ENCODE peak calls at places on chromosomes 12 and 14, in eight cellular contexts. One of them, this sample, is unnamed.

GRCh38 chr14:54446201-54446693 is 5.1 kb upstream of the CNIH1 start:
- DNase-seq in GM18507: no peak
- DNase-seq in effector CD4-positive, alpha-beta T cell: no peak
- DNase-seq in sciatic nerve: peak; percentile 71
- DNase-seq in NCI-H1092 treated with DMSO at 0.1 percent for 48 hours: peak; percentile 94
- DNase-seq in T-helper 17 cell: no peak
- DNase-seq in fibroblast of the conjunctiva: no peak
- DNase-seq in astrocyte of the cerebellum: no peak
- DNase-seq in this sample: peak; percentile 17

GRCh38 chr12:45687081-45688015 is 42.2 kb upstream of the ARID2 start:
- DNase-seq in GM18507: no peak
- DNase-seq in effector CD4-positive, alpha-beta T cell: no peak
- DNase-seq in sciatic nerve: no peak
- DNase-seq in NCI-H1092 treated with DMSO at 0.1 percent for 48 hours: no peak
- DNase-seq in T-helper 17 cell: no peak
- DNase-seq in fibroblast of the conjunctiva: no peak
- DNase-seq in astrocyte of the cerebellum: no peak
- DNase-seq in this sample: no peak

GRCh38 chr12:6200266-6201198 is at the start of gene CD9:
- DNase-seq in GM18507: no peak
- DNase-seq in effector CD4-positive, alpha-beta T cell: no peak
- DNase-seq in sciatic nerve: peak; percentile 89
- DNase-seq in NCI-H1092 treated with DMSO at 0.1 percent for 48 hours: no peak
- DNase-seq in T-helper 17 cell: no peak
- DNase-seq in fibroblast of the conjunctiva: no peak
- DNase-seq in astrocyte of the cerebellum: no peak
- DNase-seq in this sample: peak; percentile 59

GRCh38 chr12:49059385-49060232 is 985 bp downstream of the KMT2D start:
- DNase-seq in GM18507: no peak
- DNase-seq in effector CD4-positive, alpha-beta T cell: no peak
- DNase-seq in sciatic nerve: peak; percentile 64
- DNase-seq in NCI-H1092 treated with DMSO at 0.1 percent for 48 hours: no peak
- DNase-seq in T-helper 17 cell: no peak
- DNase-seq in fibroblast of the conjunctiva: no peak
- DNase-seq in astrocyte of the cerebellum: no peak
- DNase-seq in this sample: no peak

GRCh38 chr12:34205401-34205800 is 183.1 kb downstream of the ALG10 start:
- DNase-seq in GM18507: no peak
- DNase-seq in effector CD4-positive, alpha-beta T cell: no peak
- DNase-seq in sciatic nerve: no peak
- DNase-seq in NCI-H1092 treated with DMSO at 0.1 percent for 48 hours: no peak
- DNase-seq in T-helper 17 cell: no peak
- DNase-seq in fibroblast of the conjunctiva: no peak
- DNase-seq in astrocyte of the cerebellum: no peak
- DNase-seq in this sample: no peak

GRCh38 chr12:45170456-45171042 is 45.3 kb upstream of the ANO6 start:
- DNase-seq in GM18507: peak; percentile 29
- DNase-seq in effector CD4-positive, alpha-beta T cell: peak; percentile 72
- DNase-seq in sciatic nerve: peak; percentile 90
- DNase-seq in NCI-H1092 treated with DMSO at 0.1 percent for 48 hours: peak; percentile 73
- DNase-seq in T-helper 17 cell: peak; percentile 62
- DNase-seq in fibroblast of the conjunctiva: peak; percentile 61
- DNase-seq in astrocyte of the cerebellum: peak; percentile 69
- DNase-seq in this sample: peak; percentile 88

GRCh38 chr12:114476159-114476558 is 70.2 kb upstream of the TBX5 start:
- DNase-seq in GM18507: no peak
- DNase-seq in effector CD4-positive, alpha-beta T cell: no peak
- DNase-seq in sciatic nerve: no peak
- DNase-seq in NCI-H1092 treated with DMSO at 0.1 percent for 48 hours: peak; percentile 34
- DNase-seq in T-helper 17 cell: no peak
- DNase-seq in fibroblast of the conjunctiva: no peak
- DNase-seq in astrocyte of the cerebellum: no peak
- DNase-seq in this sample: no peak

GRCh38 chr12:4275869-4276253 is 2.3 kb downstream of the CCND2 start:
- DNase-seq in GM18507: no peak
- DNase-seq in effector CD4-positive, alpha-beta T cell: no peak
- DNase-seq in sciatic nerve: no peak
- DNase-seq in NCI-H1092 treated with DMSO at 0.1 percent for 48 hours: no peak
- DNase-seq in T-helper 17 cell: no peak
- DNase-seq in fibroblast of the conjunctiva: no peak
- DNase-seq in astrocyte of the cerebellum: no peak
- DNase-seq in this sample: no peak

GRCh38 chr14:36268957-36269734 is 51.3 kb downstream of the MBIP start:
- DNase-seq in GM18507: no peak
- DNase-seq in effector CD4-positive, alpha-beta T cell: no peak
- DNase-seq in sciatic nerve: no peak
- DNase-seq in NCI-H1092 treated with DMSO at 0.1 percent for 48 hours: peak; percentile 98
- DNase-seq in T-helper 17 cell: no peak
- DNase-seq in fibroblast of the conjunctiva: no peak
- DNase-seq in astrocyte of the cerebellum: no peak
- DNase-seq in this sample: no peak

GRCh38 chr12:104790296-104791125 is 167.6 kb downstream of the SLC41A2 start:
- DNase-seq in GM18507: peak; percentile 12
- DNase-seq in effector CD4-positive, alpha-beta T cell: peak; percentile 19
- DNase-seq in sciatic nerve: peak; percentile 67
- DNase-seq in NCI-H1092 treated with DMSO at 0.1 percent for 48 hours: no peak
- DNase-seq in T-helper 17 cell: peak; percentile 22
- DNase-seq in fibroblast of the conjunctiva: no peak
- DNase-seq in astrocyte of the cerebellum: no peak
- DNase-seq in this sample: peak; percentile 60

GRCh38 chr12:112543666-112544185 is 125.0 kb downstream of the PTPN11 start:
- DNase-seq in GM18507: no peak
- DNase-seq in effector CD4-positive, alpha-beta T cell: no peak
- DNase-seq in sciatic nerve: no peak
- DNase-seq in NCI-H1092 treated with DMSO at 0.1 percent for 48 hours: no peak
- DNase-seq in T-helper 17 cell: no peak
- DNase-seq in fibroblast of the conjunctiva: no peak
- DNase-seq in astrocyte of the cerebellum: no peak
- DNase-seq in this sample: no peak

GRCh38 chr12:77099799-77100198 is 34.4 kb upstream of the E2F7 start:
- DNase-seq in GM18507: no peak
- DNase-seq in effector CD4-positive, alpha-beta T cell: no peak
- DNase-seq in sciatic nerve: no peak
- DNase-seq in NCI-H1092 treated with DMSO at 0.1 percent for 48 hours: no peak
- DNase-seq in T-helper 17 cell: no peak
- DNase-seq in fibroblast of the conjunctiva: no peak
- DNase-seq in astrocyte of the cerebellum: no peak
- DNase-seq in this sample: no peak

GRCh38 chr12:171743-172705 is 41.9 kb downstream of the SLC6A12 start:
- DNase-seq in GM18507: no peak
- DNase-seq in effector CD4-positive, alpha-beta T cell: no peak
- DNase-seq in sciatic nerve: no peak
- DNase-seq in NCI-H1092 treated with DMSO at 0.1 percent for 48 hours: no peak
- DNase-seq in T-helper 17 cell: no peak
- DNase-seq in fibroblast of the conjunctiva: no peak
- DNase-seq in astrocyte of the cerebellum: no peak
- DNase-seq in this sample: peak; percentile 52

GRCh38 chr12:117875652-117876491 is 92.9 kb downstream of the KSR2 start:
- DNase-seq in GM18507: no peak
- DNase-seq in effector CD4-positive, alpha-beta T cell: peak; percentile 51
- DNase-seq in sciatic nerve: no peak
- DNase-seq in NCI-H1092 treated with DMSO at 0.1 percent for 48 hours: peak; percentile 76
- DNase-seq in T-helper 17 cell: peak; percentile 25
- DNase-seq in fibroblast of the conjunctiva: no peak
- DNase-seq in astrocyte of the cerebellum: no peak
- DNase-seq in this sample: peak; percentile 54

GRCh38 chr14:91354979-91355685 is 62.5 kb downstream of the CCDC88C start:
- DNase-seq in GM18507: no peak
- DNase-seq in effector CD4-positive, alpha-beta T cell: no peak
- DNase-seq in sciatic nerve: no peak
- DNase-seq in NCI-H1092 treated with DMSO at 0.1 percent for 48 hours: peak; percentile 76
- DNase-seq in T-helper 17 cell: no peak
- DNase-seq in fibroblast of the conjunctiva: no peak
- DNase-seq in astrocyte of the cerebellum: no peak
- DNase-seq in this sample: peak; percentile 34

GRCh38 chr14:51776102-51776894 is 84.1 kb upstream of the GNG2 start:
- DNase-seq in GM18507: peak; percentile 29
- DNase-seq in effector CD4-positive, alpha-beta T cell: no peak
- DNase-seq in sciatic nerve: peak; percentile 77
- DNase-seq in NCI-H1092 treated with DMSO at 0.1 percent for 48 hours: peak; percentile 72
- DNase-seq in T-helper 17 cell: no peak
- DNase-seq in fibroblast of the conjunctiva: peak; percentile 71
- DNase-seq in astrocyte of the cerebellum: peak; percentile 58
- DNase-seq in this sample: peak; percentile 81

GRCh38 chr14:96126783-96127271 is 77.8 kb upstream of the BDKRB2 start:
- DNase-seq in GM18507: no peak
- DNase-seq in effector CD4-positive, alpha-beta T cell: no peak
- DNase-seq in sciatic nerve: no peak
- DNase-seq in NCI-H1092 treated with DMSO at 0.1 percent for 48 hours: no peak
- DNase-seq in T-helper 17 cell: no peak
- DNase-seq in fibroblast of the conjunctiva: no peak
- DNase-seq in astrocyte of the cerebellum: no peak
- DNase-seq in this sample: no peak

GRCh38 chr12:78571953-78572352 is 292.6 kb upstream of the SYT1 start:
- DNase-seq in GM18507: no peak
- DNase-seq in effector CD4-positive, alpha-beta T cell: no peak
- DNase-seq in sciatic nerve: no peak
- DNase-seq in NCI-H1092 treated with DMSO at 0.1 percent for 48 hours: no peak
- DNase-seq in T-helper 17 cell: no peak
- DNase-seq in fibroblast of the conjunctiva: no peak
- DNase-seq in astrocyte of the cerebellum: no peak
- DNase-seq in this sample: peak; percentile 17

GRCh38 chr14:103552011-103552797 is 10.3 kb downstream of the BAG5 start:
- DNase-seq in GM18507: no peak
- DNase-seq in effector CD4-positive, alpha-beta T cell: no peak
- DNase-seq in sciatic nerve: peak; percentile 70
- DNase-seq in NCI-H1092 treated with DMSO at 0.1 percent for 48 hours: no peak
- DNase-seq in T-helper 17 cell: no peak
- DNase-seq in fibroblast of the conjunctiva: no peak
- DNase-seq in astrocyte of the cerebellum: peak; percentile 23
- DNase-seq in this sample: no peak

GRCh38 chr14:99677231-99677891 is 6.7 kb upstream of the CYP46A1 start:
- DNase-seq in GM18507: no peak
- DNase-seq in effector CD4-positive, alpha-beta T cell: no peak
- DNase-seq in sciatic nerve: peak; percentile 53
- DNase-seq in NCI-H1092 treated with DMSO at 0.1 percent for 48 hours: no peak
- DNase-seq in T-helper 17 cell: no peak
- DNase-seq in fibroblast of the conjunctiva: no peak
- DNase-seq in astrocyte of the cerebellum: no peak
- DNase-seq in this sample: no peak

GRCh38 chr14:70905316-70905715 is 1.9 kb upstream of the PCNX1 start:
- DNase-seq in GM18507: no peak
- DNase-seq in effector CD4-positive, alpha-beta T cell: no peak
- DNase-seq in sciatic nerve: no peak
- DNase-seq in NCI-H1092 treated with DMSO at 0.1 percent for 48 hours: no peak
- DNase-seq in T-helper 17 cell: no peak
- DNase-seq in fibroblast of the conjunctiva: peak; percentile 65
- DNase-seq in astrocyte of the cerebellum: no peak
- DNase-seq in this sample: peak; percentile 66

GRCh38 chr12:33828326-33828725 is 194.0 kb upstream of the ALG10 start:
- DNase-seq in GM18507: no peak
- DNase-seq in effector CD4-positive, alpha-beta T cell: no peak
- DNase-seq in sciatic nerve: no peak
- DNase-seq in NCI-H1092 treated with DMSO at 0.1 percent for 48 hours: no peak
- DNase-seq in T-helper 17 cell: no peak
- DNase-seq in fibroblast of the conjunctiva: no peak
- DNase-seq in astrocyte of the cerebellum: no peak
- DNase-seq in this sample: no peak